ENCODE peak calls at places on chromosomes 13 and 19, in six cellular contexts. K, A, C, Y, L and V are unnamed samples.

GRCh38 chr13:32650705-32651311 is 64.6 kb downstream of the PDS5B start:
- DNase-seq in K (peak), A (peak), C (peak), Y (peak), L (peak), V (no peak)

GRCh38 chr13:113109151-113110047 is 3.8 kb downstream of the F7 start:
- DNase-seq in K (no peak), A (no peak), C (no peak), Y (no peak), L (no peak), V (no peak)

GRCh38 chr13:98284677-98285076 is 107.6 kb upstream of the RNF113B start:
- DNase-seq in K (no peak), A (no peak), C (no peak), Y (no peak), L (no peak), V (no peak)

GRCh38 chr19:39144487-39145071 is 19.0 kb downstream of the PAK4 start:
- DNase-seq in K (no peak), A (no peak), C (peak), Y (peak), L (peak), V (no peak)

GRCh38 chr13:31765441-31765840 is 26.1 kb downstream of the RXFP2 start:
- DNase-seq in K (no peak), A (peak), C (peak), Y (no peak), L (peak), V (no peak)

GRCh38 chr19:33767898-33768413 is 28.7 kb upstream of the KCTD15 start:
- DNase-seq in K (no peak), A (no peak), C (peak), Y (peak), L (peak), V (no peak)

GRCh38 chr13:43036386-43037220 is 13.2 kb downstream of the DNAJC15 start:
- DNase-seq in K (no peak), A (no peak), C (no peak), Y (no peak), L (peak), V (no peak)

GRCh38 chr13:36098080-36098479 is 33.1 kb downstream of the DCLK1 start:
- DNase-seq in K (no peak), A (no peak), C (no peak), Y (no peak), L (no peak), V (no peak)

GRCh38 chr13:83881917-83882625 is at the start of gene SLITRK1:
- DNase-seq in K (no peak), A (no peak), C (peak), Y (no peak), L (peak), V (no peak)

GRCh38 chr19:13070425-13071140 is 32.1 kb downstream of the LYL1 start:
- DNase-seq in K (no peak), A (no peak), C (no peak), Y (no peak), L (no peak), V (no peak)

GRCh38 chr13:66430266-66430665 is 799.9 kb downstream of the PCDH9 start:
- DNase-seq in K (no peak), A (no peak), C (peak), Y (no peak), L (no peak), V (no peak)

GRCh38 chr19:35365303-35365702 is 5.6 kb upstream of the GPR42 start:
- DNase-seq in K (no peak), A (no peak), C (no peak), Y (no peak), L (no peak), V (no peak)

GRCh38 chr13:28805193-28805819 is 14.8 kb upstream of the MTUS2 start:
- DNase-seq in K (no peak), A (no peak), C (no peak), Y (peak), L (peak), V (no peak)

GRCh38 chr13:87674143-87674772 is 3.1 kb downstream of the SLITRK5 start:
- DNase-seq in K (no peak), A (no peak), C (no peak), Y (no peak), L (no peak), V (no peak)

GRCh38 chr13:109773276-109773675 is 13.1 kb downstream of the IRS2 start:
- DNase-seq in K (no peak), A (no peak), C (no peak), Y (peak), L (no peak), V (no peak)

GRCh38 chr13:99883805-99884204 is 87.8 kb downstream of the ZIC5 start:
- DNase-seq in K (no peak), A (no peak), C (no peak), Y (no peak), L (no peak), V (no peak)

GRCh38 chr13:24348797-24349515 is 39.6 kb downstream of the C1QTNF9 start:
- DNase-seq in K (no peak), A (no peak), C (no peak), Y (peak), L (no peak), V (no peak)

GRCh38 chr13:46844431-46844830 is 47.5 kb upstream of the ESD start:
- DNase-seq in K (no peak), A (no peak), C (peak), Y (no peak), L (no peak), V (no peak)

GRCh38 chr19:2239771-2240770 is 3.4 kb downstream of the SF3A2 start:
- DNase-seq in K (no peak), A (no peak), C (peak), Y (no peak), L (peak), V (no peak)

GRCh38 chr13:97388385-97388784 is 45.6 kb upstream of the RAP2A start:
- DNase-seq in K (peak), A (no peak), C (no peak), Y (no peak), L (no peak), V (no peak)

GRCh38 chr13:54875111-54875510 is 1846.5 kb downstream of the OLFM4 start:
- DNase-seq in K (no peak), A (no peak), C (no peak), Y (no peak), L (no peak), V (no peak)

GRCh38 chr13:52723181-52723580 is 16.4 kb downstream of the CNMD start:
- DNase-seq in K (no peak), A (no peak), C (no peak), Y (no peak), L (no peak), V (no peak)